ENCODE peak calls at places on chromosomes 11 and 22, in ten cellular contexts. R is WERI-Rb-1; Z is AG04449; C is CD8-positive, alpha-beta T cell; P is retinal pigment epithelial cell; T is psoas muscle; Q is epithelial cell of esophagus; Y is right atrium auricular region; F is dorsolateral prefrontal cortex; U is esophagus squamous epithelium. W is an unnamed sample.

GRCh38 chr11:19326499-19326898 is 85.8 kb upstream of the E2F8 start:
- DNase-seq in R (no peak), Z (no peak), C (no peak), P (no peak), T (no peak), Q (peak), Y (no peak), F (no peak), U (no peak), W (no peak)

GRCh38 chr11:64206457-64207246 is at the start of gene FERMT3:
- DNase-seq in R (no peak), Z (no peak), C (peak), P (no peak), T (peak), Q (no peak), Y (no peak), F (no peak), U (no peak), W (peak)

GRCh38 chr11:45901646-45902045 is 5.4 kb downstream of the FREY1 start:
- DNase-seq in R (no peak), Z (no peak), C (no peak), P (no peak), T (no peak), Q (no peak), Y (no peak), F (peak), U (no peak), W (no peak)

GRCh38 chr22:31241200-31241599 is 29.1 kb downstream of the LIMK2 start:
- DNase-seq in R (no peak), Z (no peak), C (no peak), P (no peak), T (no peak), Q (no peak), Y (no peak), F (no peak), U (no peak), W (no peak)

GRCh38 chr22:17922925-17923898 is 101.1 kb downstream of the MICAL3 start:
- DNase-seq in R (no peak), Z (peak), C (no peak), P (peak), T (no peak), Q (no peak), Y (no peak), F (no peak), U (no peak), W (no peak)

GRCh38 chr22:22920104-22920654 is 32.6 kb downstream of the IGLL5 start:
- DNase-seq in R (no peak), Z (no peak), C (no peak), P (no peak), T (no peak), Q (no peak), Y (no peak), F (no peak), U (no peak), W (no peak)

GRCh38 chr22:32248276-32248675 is 6.9 kb downstream of the SLC5A4 start:
- DNase-seq in R (no peak), Z (no peak), C (no peak), P (no peak), T (no peak), Q (no peak), Y (no peak), F (no peak), U (no peak), W (no peak)

GRCh38 chr11:128146926-128147605 is 440.3 kb downstream of the ETS1 start:
- DNase-seq in R (no peak), Z (no peak), C (no peak), P (no peak), T (no peak), Q (peak), Y (no peak), F (no peak), U (no peak), W (no peak)

GRCh38 chr11:45053736-45054446 is 92.5 kb upstream of the PRDM11 start:
- DNase-seq in R (no peak), Z (no peak), C (no peak), P (no peak), T (no peak), Q (no peak), Y (no peak), F (no peak), U (no peak), W (no peak)

GRCh38 chr11:122559734-122560382 is 95.7 kb upstream of the UBASH3B start:
- DNase-seq in R (no peak), Z (no peak), C (no peak), P (no peak), T (no peak), Q (peak), Y (no peak), F (no peak), U (no peak), W (no peak)

GRCh38 chr22:46072030-46072881 is 78.1 kb upstream of the PPARA start:
- DNase-seq in R (peak), Z (no peak), C (peak), P (no peak), T (peak), Q (peak), Y (no peak), F (no peak), U (no peak), W (peak)

GRCh38 chr22:39661842-39662676 is 91.5 kb downstream of the CACNA1I start:
- DNase-seq in R (no peak), Z (no peak), C (peak), P (no peak), T (no peak), Q (peak), Y (no peak), F (no peak), U (no peak), W (no peak)

GRCh38 chr11:134287561-134287960 is 11.4 kb downstream of the GLB1L3 start:
- DNase-seq in R (no peak), Z (no peak), C (no peak), P (no peak), T (no peak), Q (no peak), Y (peak), F (no peak), U (no peak), W (no peak)

GRCh38 chr11:115391598-115391997 is 112.6 kb downstream of the CADM1 start:
- DNase-seq in R (peak), Z (no peak), C (no peak), P (no peak), T (no peak), Q (no peak), Y (no peak), F (no peak), U (no peak), W (peak)

GRCh38 chr11:73230931-73231330 is 12.8 kb downstream of the P2RY2 start:
- DNase-seq in R (peak), Z (no peak), C (no peak), P (no peak), T (no peak), Q (no peak), Y (no peak), F (no peak), U (no peak), W (no peak)

GRCh38 chr11:131674051-131674755 is 303.8 kb downstream of the NTM start:
- DNase-seq in R (peak), Z (peak), C (no peak), P (no peak), T (peak), Q (peak), Y (peak), F (peak), U (no peak), W (peak)

GRCh38 chr11:78061921-78062311 is 1.7 kb upstream of the THRSP start:
- DNase-seq in R (peak), Z (no peak), C (no peak), P (no peak), T (no peak), Q (peak), Y (no peak), F (no peak), U (no peak), W (no peak)

GRCh38 chr11:78060533-78060932 is 3.1 kb upstream of the THRSP start:
- DNase-seq in R (no peak), Z (no peak), C (no peak), P (no peak), T (no peak), Q (no peak), Y (no peak), F (no peak), U (no peak), W (no peak)

GRCh38 chr11:78062671-78063070 is 990 bp upstream of the THRSP start:
- DNase-seq in R (no peak), Z (no peak), C (no peak), P (no peak), T (no peak), Q (no peak), Y (no peak), F (no peak), U (no peak), W (no peak)

GRCh38 chr11:78063440-78064181 is at the start of gene THRSP:
- DNase-seq in R (no peak), Z (no peak), C (no peak), P (no peak), T (no peak), Q (no peak), Y (no peak), F (peak), U (no peak), W (no peak)

DNA sequence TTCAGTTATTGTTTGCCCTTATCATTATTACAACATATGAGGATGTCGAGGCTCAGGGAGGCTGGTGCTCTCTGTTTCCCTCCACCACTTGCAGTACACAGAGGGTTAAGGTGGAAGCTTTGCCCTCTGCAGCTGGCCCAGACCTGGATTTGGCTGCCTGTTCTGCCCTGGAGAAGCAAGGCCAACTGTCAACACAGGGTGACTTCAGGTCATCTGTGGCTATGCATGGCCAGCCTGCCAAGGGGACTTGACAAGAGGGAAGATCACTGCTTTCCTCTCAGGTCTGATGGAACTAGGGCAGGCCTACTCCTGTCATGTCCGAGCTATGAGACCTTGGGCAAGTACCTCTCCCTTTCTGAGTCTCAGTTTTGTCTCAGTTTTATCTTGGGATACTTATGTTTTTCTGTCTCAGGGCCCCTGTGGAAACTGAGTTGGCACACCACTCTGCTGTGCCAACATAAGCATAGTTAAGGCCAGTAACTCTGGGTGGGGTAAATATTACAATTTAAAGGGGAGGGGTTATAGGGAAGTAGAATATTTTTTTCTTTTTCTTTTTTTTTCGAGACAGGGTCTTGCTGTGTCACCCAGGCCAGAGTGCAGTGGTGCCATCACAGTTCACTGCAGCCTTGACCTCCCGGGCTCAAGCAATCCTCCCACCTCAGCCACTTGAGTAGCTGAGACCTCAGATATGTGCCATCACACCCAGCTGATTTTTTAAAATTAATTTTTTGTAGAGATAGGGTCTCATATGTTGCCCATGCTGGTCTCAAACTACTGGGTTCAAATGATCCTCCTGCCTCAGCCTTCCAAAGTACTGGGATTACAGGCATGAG is 2.4 kb upstream of the THRSP start:
- DNase-seq in R (peak), Z (no peak), C (no peak), P (no peak), T (peak), Q (no peak), Y (no peak), F (peak), U (no peak), W (no peak)
- H3K4me3 ChIP-seq in R (no peak), Z (no peak), C (no peak), P (no peak), T (no peak), Q (no peak), Y (no peak), F (no peak), U (no peak), W (no peak)

DNA sequence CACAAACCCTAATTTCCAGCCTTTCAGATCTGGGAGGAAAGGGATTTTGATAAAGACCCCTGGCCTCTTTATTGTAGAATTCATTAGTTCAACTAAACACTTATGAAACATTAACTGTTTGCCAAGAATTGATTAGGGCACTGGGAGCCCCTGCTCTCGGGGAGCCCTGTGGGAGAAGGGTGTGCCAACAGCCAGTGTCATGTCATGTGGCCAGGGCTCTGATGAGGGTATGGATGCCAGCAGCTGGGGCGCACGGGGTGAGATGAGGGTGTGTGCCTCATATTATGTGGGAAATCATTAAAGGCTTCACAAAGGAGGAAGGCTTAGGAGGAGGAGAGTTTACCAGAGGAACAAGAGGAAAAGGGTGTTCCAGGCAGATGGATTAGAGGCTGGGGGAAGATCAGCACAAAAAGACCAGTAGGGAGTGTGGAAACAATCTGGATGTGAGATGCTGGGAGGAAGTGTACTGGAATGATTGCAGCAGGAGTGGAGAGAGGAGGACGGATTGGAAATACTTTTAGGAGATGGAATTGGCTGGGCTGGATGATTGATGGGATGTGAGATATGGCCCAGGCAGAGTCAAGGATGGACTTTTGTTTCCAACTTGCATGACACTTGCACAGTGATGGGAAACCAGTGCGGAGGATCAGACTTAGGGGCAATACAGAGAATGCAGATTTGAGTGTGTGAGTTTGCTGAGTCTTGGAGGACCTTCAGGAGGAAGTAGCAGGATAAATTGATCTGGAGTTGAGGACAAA is 137.8 kb downstream of the CSNK2A3 start:
- DNase-seq in R (no peak), Z (no peak), C (no peak), P (no peak), T (no peak), Q (no peak), Y (no peak), F (no peak), U (no peak), W (no peak)
- TF ChIP-seq CTCF in R (no peak), Z (no peak), C (no peak), P (no peak), T (no peak), Q (no peak), Y (no peak), F (no peak), U (no peak), W (no peak)

GRCh38 chr11:59176330-59176729 is 4.4 kb downstream of the DTX4 start:
- DNase-seq in R (no peak), Z (no peak), C (no peak), P (no peak), T (no peak), Q (no peak), Y (no peak), F (no peak), U (no peak), W (no peak)

GRCh38 chr11:59173080-59173963 is 1.4 kb downstream of the DTX4 start:
- DNase-seq in R (peak), Z (no peak), C (no peak), P (no peak), T (no peak), Q (peak), Y (no peak), F (peak), U (no peak), W (no peak)

GRCh38 chr11:59173964-59174663 is 2.2 kb downstream of the DTX4 start:
- DNase-seq in R (no peak), Z (no peak), C (no peak), P (no peak), T (no peak), Q (peak), Y (no peak), F (no peak), U (no peak), W (no peak)

GRCh38 chr11:59175104-59175503 is 3.2 kb downstream of the DTX4 start:
- DNase-seq in R (no peak), Z (no peak), C (no peak), P (no peak), T (no peak), Q (no peak), Y (no peak), F (no peak), U (no peak), W (no peak)

GRCh38 chr11:59174664-59175033 is 2.7 kb downstream of the DTX4 start:
- DNase-seq in R (no peak), Z (no peak), C (no peak), P (no peak), T (no peak), Q (peak), Y (no peak), F (no peak), U (no peak), W (no peak)
- H3K4me3 ChIP-seq in R (no peak), Z (no peak), C (no peak), P (no peak), T (no peak), Q (peak), Y (no peak), F (no peak), U (no peak), W (no peak)

GRCh38 chr11:92070026-92070889 is 154.4 kb upstream of the FAT3 start:
- DNase-seq in R (no peak), Z (no peak), C (no peak), P (no peak), T (no peak), Q (peak), Y (no peak), F (no peak), U (no peak), W (no peak)
- TF ChIP-seq CTCF in R (no peak), Z (no peak), C (no peak), P (peak), T (no peak), Q (peak), Y (no peak), F (no peak), U (no peak), W (no peak)

GRCh38 chr11:35523351-35523768 is 2.1 kb downstream of the PAMR1 start:
- DNase-seq in R (no peak), Z (no peak), C (no peak), P (no peak), T (no peak), Q (no peak), Y (no peak), F (no peak), U (no peak), W (no peak)
- H3K4me3 ChIP-seq in R (no peak), Z (peak), C (no peak), P (no peak), T (no peak), Q (no peak), Y (no peak), F (no peak), U (no peak), W (no peak)

GRCh38 chr22:36781656-36782627 is 6.0 kb upstream of the IFT27 start:
- DNase-seq in R (peak), Z (no peak), C (peak), P (no peak), T (peak), Q (peak), Y (peak), F (peak), U (peak), W (peak)
- TF ChIP-seq CTCF in R (peak), Z (peak), C (peak), P (peak), T (peak), Q (peak), Y (peak), F (peak), U (peak), W (peak)

DNA sequence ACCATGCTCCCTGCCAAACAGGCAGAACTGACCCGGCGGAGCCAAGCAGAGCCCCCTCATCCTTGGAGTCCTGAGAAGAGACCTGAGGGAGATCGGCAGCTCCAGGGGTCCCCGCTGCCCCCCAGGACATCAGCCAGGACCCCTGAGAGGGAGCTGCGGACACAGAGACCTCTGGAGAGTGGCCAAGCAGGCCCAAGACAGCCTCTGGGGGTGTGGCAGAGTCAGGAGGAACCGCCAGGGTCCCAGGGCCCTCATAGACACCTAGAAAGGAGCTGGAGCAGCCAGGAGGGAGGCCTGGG is 37.5 kb downstream of the TRIOBP start:
- DNase-seq in R (no peak), Z (no peak), C (no peak), P (no peak), T (no peak), Q (no peak), Y (no peak), F (no peak), U (no peak), W (no peak)
- H3K4me3 ChIP-seq in R (no peak), Z (no peak), C (no peak), P (no peak), T (no peak), Q (no peak), Y (no peak), F (no peak), U (no peak), W (no peak)

DNA sequence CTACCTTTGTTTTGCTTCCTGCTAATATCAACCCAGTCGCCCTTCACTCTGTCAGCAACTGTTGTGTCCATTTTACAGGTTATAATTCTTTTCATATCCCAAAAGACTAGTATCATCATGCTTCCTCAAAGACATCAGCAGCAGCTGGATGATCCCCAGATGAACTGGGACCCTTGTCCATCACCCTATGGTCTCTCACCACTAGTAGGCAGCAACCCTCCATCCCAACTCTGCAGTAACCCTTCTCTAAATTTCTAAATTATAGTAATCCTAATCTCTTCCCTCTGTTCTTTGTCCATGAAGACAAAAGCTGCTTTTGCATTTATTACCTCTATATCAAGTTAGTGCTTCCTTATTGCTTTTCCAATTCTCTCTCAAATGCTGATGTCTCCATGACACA is 1025.8 kb downstream of the FAM181B start:
- DNase-seq in R (no peak), Z (no peak), C (no peak), P (no peak), T (no peak), Q (no peak), Y (no peak), F (no peak), U (no peak), W (no peak)
- TF ChIP-seq CTCF in R (peak), Z (no peak), C (no peak), P (peak), T (no peak), Q (no peak), Y (no peak), F (no peak), U (no peak), W (peak)

DNA sequence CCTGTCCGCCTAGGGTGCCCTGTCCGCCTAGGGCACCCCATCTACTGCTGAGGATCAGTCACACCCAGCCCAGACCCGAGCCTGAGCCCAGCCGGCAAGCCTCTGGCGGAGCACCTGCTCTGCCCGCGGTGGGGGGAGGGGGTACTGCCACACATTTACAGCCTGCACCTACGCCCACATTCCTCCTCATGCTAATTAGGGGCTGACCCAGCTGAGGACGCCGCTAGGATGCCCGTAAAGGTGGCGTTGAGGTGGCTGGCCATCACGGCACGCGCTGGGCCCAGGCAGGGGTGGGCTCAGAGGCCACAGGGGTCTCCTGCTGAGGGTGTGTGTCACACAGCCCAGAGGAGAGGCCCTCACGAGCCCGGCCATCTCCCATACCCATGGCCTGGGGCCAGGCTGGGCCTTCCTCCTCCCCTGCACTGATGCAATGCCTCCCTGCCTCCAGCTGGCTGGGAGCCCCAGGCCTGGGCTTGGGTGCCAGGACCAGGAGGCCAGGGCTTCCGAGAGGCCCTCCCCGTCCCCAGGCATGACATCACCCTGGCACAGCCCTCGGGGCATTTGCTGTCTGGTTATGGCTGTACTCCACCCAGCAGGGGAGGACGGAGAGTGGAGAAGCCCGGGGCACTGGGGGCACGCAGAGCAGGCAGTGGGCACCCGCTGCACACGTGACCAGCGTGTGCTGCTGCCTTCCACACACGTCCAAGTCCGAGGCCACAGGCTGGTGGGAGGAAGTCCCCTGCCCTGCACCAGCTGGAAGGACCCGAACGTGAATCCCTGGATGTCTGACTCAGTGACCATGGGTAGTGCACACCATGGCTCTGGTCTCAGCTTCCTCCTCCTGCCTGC is 12.7 kb downstream of the DUSP8 start:
- DNase-seq in R (no peak), Z (peak), C (no peak), P (peak), T (peak), Q (peak), Y (peak), F (peak), U (no peak), W (no peak)
- H3K4me3 ChIP-seq in R (no peak), Z (no peak), C (no peak), P (no peak), T (peak), Q (no peak), Y (no peak), F (no peak), U (no peak), W (no peak)

GRCh38 chr22:21598302-21598701 is 30.8 kb downstream of the UBE2L3 start:
- DNase-seq in R (no peak), Z (no peak), C (no peak), P (no peak), T (no peak), Q (no peak), Y (no peak), F (no peak), U (no peak), W (no peak)
- TF ChIP-seq CTCF in R (no peak), Z (no peak), C (no peak), P (no peak), T (no peak), Q (no peak), Y (no peak), F (no peak), U (no peak), W (no peak)

W was measured in OCI-LY7.